ENCODE peak calls at places on chromosomes 4 and X, in six cellular contexts. A, V, H, J, D and Z are unnamed samples.

GRCh38 chrX:23938690-23939089 is 30.9 kb downstream of the CXorf58 start:
- DNase-seq in H (no peak), A (no peak), J (no peak), V (peak), D (no peak), Z (no peak)

GRCh38 chrX:39580043-39580442 is 517.7 kb downstream of the BCOR start:
- DNase-seq in D (no peak), V (no peak), J (no peak), A (no peak), H (no peak), Z (no peak)

GRCh38 chr4:87078987-87079469 is 141.4 kb downstream of the KLHL8 start:
- DNase-seq in A (no peak), H (no peak), V (peak), J (no peak), D (no peak), Z (no peak)

GRCh38 chr4:11497212-11497806 is 68.6 kb upstream of the HS3ST1 start:
- DNase-seq in H (no peak), J (no peak), A (no peak), V (no peak), D (no peak), Z (no peak)

GRCh38 chr4:92362002-92362401 is 58.2 kb downstream of the GRID2 start:
- DNase-seq in A (no peak), J (no peak), V (no peak), D (no peak), H (no peak), Z (no peak)

GRCh38 chrX:112011376-112011775 is 71.2 kb downstream of the TRPC5 start:
- DNase-seq in A (no peak), H (no peak), D (no peak), J (no peak), V (no peak), Z (no peak)

GRCh38 chr4:153472122-153473037 is 6.2 kb downstream of the TMEM131L start:
- DNase-seq in D (no peak), H (no peak), J (no peak), A (no peak), V (no peak), Z (no peak)

GRCh38 chrX:150913511-150913910 is 15.0 kb upstream of the CD99L2 start:
- DNase-seq in A (no peak), H (no peak), V (peak), D (no peak), J (no peak), Z (no peak)

GRCh38 chr4:151417766-151418376 is 8.9 kb downstream of the FHIP1A start:
- DNase-seq in J (no peak), V (no peak), D (no peak), H (no peak), A (no peak), Z (no peak)

GRCh38 chr4:77020017-77020416 is 55.8 kb downstream of the CCNI start:
- DNase-seq in A (no peak), J (no peak), H (no peak), D (no peak), V (no peak), Z (no peak)

GRCh38 chrX:19758536-19758935 is 128.9 kb downstream of the SH3KBP1 start:
- DNase-seq in D (no peak), J (no peak), H (no peak), A (no peak), V (no peak), Z (peak)

GRCh38 chr4:4627906-4628305 is 86.1 kb upstream of the STX18 start:
- DNase-seq in H (no peak), V (no peak), J (no peak), A (no peak), D (no peak), Z (no peak)

GRCh38 chrX:106948641-106949040 is 28.4 kb downstream of the CLDN2 start:
- DNase-seq in H (no peak), D (no peak), V (no peak), A (no peak), J (no peak), Z (no peak)

GRCh38 chrX:9515464-9515863 is 50.6 kb downstream of the TBL1X start:
- DNase-seq in H (no peak), D (no peak), J (no peak), A (no peak), V (no peak), Z (no peak)

GRCh38 chr4:148443550-148444295 is 1.5 kb upstream of the NR3C2 start:
- DNase-seq in J (no peak), D (no peak), V (no peak), A (peak), H (peak), Z (peak)

GRCh38 chr4:41935652-41936021 is 408 bp downstream of the TMEM33 start:
- DNase-seq in J (no peak), V (no peak), H (no peak), A (peak), D (no peak), Z (peak)

GRCh38 chrX:114134465-114134864 is 449.4 kb upstream of the HTR2C start:
- DNase-seq in D (no peak), V (no peak), A (no peak), J (no peak), H (no peak), Z (no peak)

GRCh38 chrX:40175416-40176255 is 77.9 kb upstream of the BCOR start:
- DNase-seq in J (no peak), H (peak), V (peak), D (no peak), A (peak), Z (peak)

GRCh38 chr4:2712261-2712842 is 43.8 kb downstream of the TNIP2 start:
- DNase-seq in H (no peak), J (no peak), A (no peak), V (peak), D (no peak), Z (peak)

GRCh38 chrX:10832103-10832502 is 211.7 kb upstream of the MID1 start:
- DNase-seq in H (no peak), D (no peak), J (no peak), V (no peak), A (no peak), Z (no peak)

GRCh38 chr4:26741491-26741871 is 119.2 kb upstream of the STIM2 start:
- DNase-seq in J (no peak), V (no peak), D (no peak), A (no peak), H (no peak), Z (no peak)

GRCh38 chr4:154719087-154719486 is 24.7 kb upstream of the LRAT start:
- DNase-seq in D (no peak), J (no peak), H (no peak), V (peak), A (no peak), Z (no peak)

GRCh38 chrX:44974462-44974861 is 101.5 kb downstream of the KDM6A start:
- DNase-seq in J (no peak), H (no peak), D (no peak), V (peak), A (no peak), Z (no peak)

GRCh38 chr4:75004755-75005668 is 72.1 kb downstream of the PARM1 start:
- DNase-seq in H (no peak), J (no peak), A (peak), D (no peak), V (peak), Z (no peak)

GRCh38 chrX:40172169-40172979 is 74.6 kb upstream of the BCOR start:
- DNase-seq in J (no peak), H (peak), A (no peak), V (peak), D (no peak), Z (peak)

GRCh38 chr4:56460085-56460484 is 7.3 kb upstream of the SRP72 start:
- DNase-seq in A (no peak), J (no peak), H (no peak), D (no peak), V (no peak), Z (no peak)

GRCh38 chr4:48067536-48067935 is 51.0 kb downstream of the NIPAL1 start:
- DNase-seq in A (no peak), J (no peak), V (no peak), H (no peak), D (no peak), Z (no peak)

GRCh38 chrX:12950851-12951589 is 23.9 kb upstream of the TMSB4X start:
- DNase-seq in H (no peak), J (no peak), A (no peak), V (no peak), D (peak), Z (peak)